ENCODE peak calls at places on chromosomes 1 and 21, in nine cellular contexts. K is Panc1, V is stomach, Y is HCT116, O is GM12891, W is transverse colon, U is GM23338, M is sigmoid colon, E is endothelial cell of umbilical vein. F is an unnamed sample.

GRCh38 chr1:67652800-67653199 is 32.2 kb upstream of the GADD45A start:
- DNase-seq in E (peak; percentile 53), O (no peak), V (no peak), Y (no peak), U (peak; percentile 21), W (no peak), K (no peak), M (no peak), F (no peak)

GRCh38 chr1:92943515-92943873 is 17.8 kb downstream of the DIPK1A start:
- DNase-seq in K (no peak), O (no peak), V (no peak), W (no peak), M (no peak), U (no peak), Y (no peak), E (no peak), F (no peak)

GRCh38 chr1:150259758-150260669 is 2.4 kb downstream of the CA14 start:
- DNase-seq in K (no peak), O (no peak), Y (no peak), M (peak; percentile 63), V (peak; percentile 78), E (peak; percentile 9), W (peak; percentile 66), U (peak; percentile 97), F (no peak)

GRCh38 chr1:24900985-24901781 is 28.9 kb downstream of the RUNX3 start:
- DNase-seq in V (peak; percentile 17), O (no peak), W (peak; percentile 6), K (no peak), U (no peak), Y (no peak), M (no peak), E (no peak), F (no peak)

GRCh38 chr21:39736716-39737115 is 8.3 kb upstream of the IGSF5 start:
- DNase-seq in W (no peak), Y (no peak), K (no peak), U (no peak), E (no peak), M (no peak), V (no peak), O (no peak), F (no peak)

GRCh38 chr1:153789478-153790148 is 14.4 kb downstream of the SLC27A3 start:
- DNase-seq in W (no peak), O (no peak), M (peak; percentile 72), K (no peak), U (peak; percentile 39), V (no peak), Y (no peak), E (no peak), F (no peak)

GRCh38 chr1:6743189-6744101 is 41.8 kb upstream of the CAMTA1 start:
- DNase-seq in W (peak; percentile 14), E (peak; percentile 65), O (no peak), U (peak; percentile 48), M (peak; percentile 78), Y (no peak), K (no peak), V (peak; percentile 58), F (no peak)

GRCh38 chr1:164823486-164824279 is 264.7 kb downstream of the PBX1 start:
- DNase-seq in W (peak; percentile 27), E (no peak), Y (no peak), M (peak; percentile 89), V (no peak), O (no peak), K (no peak), U (no peak), F (no peak)

GRCh38 chr1:96649301-96649700 is 72.3 kb upstream of the PTBP2 start:
- DNase-seq in W (no peak), E (no peak), U (no peak), K (no peak), V (no peak), O (no peak), Y (no peak), M (no peak), F (no peak)

GRCh38 chr1:243409284-243409683 is 153.4 kb downstream of the SDCCAG8 start:
- DNase-seq in Y (no peak), V (no peak), K (no peak), E (peak; percentile 56), W (no peak), M (no peak), U (peak; percentile 47), O (no peak), F (no peak)

GRCh38 chr1:230910755-230911117 is 42.4 kb upstream of the C1orf198 start:
- DNase-seq in Y (no peak), K (no peak), U (no peak), E (no peak), O (no peak), M (no peak), V (no peak), W (no peak), F (no peak)

GRCh38 chr1:214719207-214719606 is 116.2 kb downstream of the CENPF start:
- DNase-seq in E (no peak), V (no peak), O (no peak), U (peak; percentile 24), Y (no peak), W (no peak), M (no peak), K (no peak), F (no peak)
- TF ChIP-seq POLR2AphosphoS5 in E (no peak), V (no peak), O (no peak), U (no peak), Y (no peak), W (no peak), M (no peak), K (no peak), F (no peak)

GRCh38 chr1:117366281-117366981 is 818 bp upstream of the MAN1A2 start:
- DNase-seq in O (peak; percentile 75), U (peak; percentile 74), V (peak; percentile 92), K (no peak), M (peak; percentile 93), E (peak; percentile 79), Y (no peak), W (peak; percentile 92), F (no peak)

GRCh38 chr1:117365350-117366280 is 1.6 kb upstream of the MAN1A2 start:
- DNase-seq in U (no peak), M (no peak), O (no peak), V (no peak), Y (no peak), K (no peak), E (no peak), W (no peak), F (no peak)

GRCh38 chr1:117368116-117369108 is 1.2 kb downstream of the MAN1A2 start:
- DNase-seq in U (no peak), W (no peak), M (no peak), K (no peak), V (no peak), Y (no peak), O (no peak), E (peak; percentile 47), F (no peak)

GRCh38 chr1:117367769-117368059 is 465 bp downstream of the MAN1A2 start:
- DNase-seq in E (no peak), W (no peak), K (no peak), M (no peak), Y (no peak), O (no peak), V (no peak), U (no peak), F (no peak)

DNA sequence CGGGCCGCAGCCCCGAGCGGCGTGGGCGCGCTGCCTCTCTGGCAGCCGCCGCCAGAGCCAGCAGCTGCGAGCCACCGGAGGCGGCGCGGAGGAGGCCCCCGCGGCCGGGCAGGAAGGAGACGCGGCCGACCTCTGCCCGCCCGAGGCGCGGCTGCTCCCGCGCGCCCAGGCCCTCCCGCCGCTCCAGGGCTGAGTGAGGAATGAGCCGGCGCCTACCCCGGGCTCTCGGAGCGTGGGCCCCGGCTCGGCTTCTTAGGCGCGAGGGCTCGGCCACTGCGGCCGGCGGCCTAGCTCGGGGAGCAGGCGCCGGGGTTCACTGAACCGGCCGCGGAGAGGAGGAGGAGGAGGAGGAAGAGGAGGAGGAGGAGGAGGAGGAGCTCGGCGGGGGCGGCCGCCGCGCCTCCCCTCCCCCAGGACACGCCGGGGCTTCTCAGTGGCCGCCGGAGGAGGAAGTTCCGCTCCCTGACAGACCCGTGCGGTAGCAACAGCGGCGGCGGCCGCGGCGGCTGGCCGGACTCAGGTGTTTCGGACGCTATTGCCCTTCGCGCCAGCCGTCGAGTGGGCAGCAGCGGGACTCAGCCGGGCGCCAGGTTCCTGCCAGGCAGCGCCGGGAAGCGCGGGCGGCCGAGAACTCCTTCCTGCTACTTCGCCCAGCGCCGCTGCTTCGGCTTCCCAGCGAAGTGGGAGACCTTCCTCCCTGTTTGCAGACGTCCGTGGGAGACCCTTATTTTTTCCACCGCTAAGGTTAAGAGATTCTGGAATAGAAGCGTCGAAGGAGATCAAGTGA is at the start of gene MAN1A2:
- DNase-seq in V (peak; percentile 93), K (no peak), W (peak; percentile 92), O (peak; percentile 66), Y (peak; percentile 54), M (peak; percentile 95), E (peak; percentile 83), U (peak; percentile 75), F (no peak)
- TF ChIP-seq POLR2AphosphoS5 in V (no peak), K (peak; percentile 44), W (peak; percentile 84), O (no peak), Y (peak; percentile 84), M (peak; percentile 79), E (peak; percentile 85), U (peak; percentile 74), F (peak; percentile 68)

DNA sequence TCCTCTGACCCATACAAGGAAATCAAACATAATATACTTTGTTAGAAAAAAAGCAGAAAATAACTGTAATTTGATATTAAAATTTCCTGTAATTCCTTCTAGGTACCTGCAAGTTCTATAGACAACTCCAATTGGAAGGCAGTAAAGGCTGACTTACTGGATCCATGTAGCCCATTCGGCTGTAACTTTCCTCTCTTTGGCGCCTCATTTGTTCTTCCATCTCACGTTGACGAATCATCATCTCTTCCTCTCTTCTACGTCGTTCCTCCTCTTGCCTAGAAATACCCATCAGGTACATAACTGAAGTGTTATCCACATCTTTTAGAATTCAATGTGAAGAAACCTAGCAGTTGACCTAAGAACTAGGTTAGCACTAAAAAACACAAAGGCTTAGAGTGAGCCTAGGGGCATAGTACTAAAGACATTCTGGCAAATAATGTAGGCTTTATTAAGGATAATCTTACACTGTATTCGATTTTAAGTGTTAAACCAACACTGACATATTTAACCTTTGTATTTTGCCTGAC is 5.1 kb downstream of the SFPQ start:
- DNase-seq in V (no peak), M (no peak), Y (no peak), O (no peak), U (no peak), E (no peak), W (no peak), K (no peak), F (no peak)
- TF ChIP-seq POLR2AphosphoS5 in V (no peak), M (no peak), Y (no peak), O (no peak), U (no peak), E (no peak), W (no peak), K (no peak), F (no peak)

DNA sequence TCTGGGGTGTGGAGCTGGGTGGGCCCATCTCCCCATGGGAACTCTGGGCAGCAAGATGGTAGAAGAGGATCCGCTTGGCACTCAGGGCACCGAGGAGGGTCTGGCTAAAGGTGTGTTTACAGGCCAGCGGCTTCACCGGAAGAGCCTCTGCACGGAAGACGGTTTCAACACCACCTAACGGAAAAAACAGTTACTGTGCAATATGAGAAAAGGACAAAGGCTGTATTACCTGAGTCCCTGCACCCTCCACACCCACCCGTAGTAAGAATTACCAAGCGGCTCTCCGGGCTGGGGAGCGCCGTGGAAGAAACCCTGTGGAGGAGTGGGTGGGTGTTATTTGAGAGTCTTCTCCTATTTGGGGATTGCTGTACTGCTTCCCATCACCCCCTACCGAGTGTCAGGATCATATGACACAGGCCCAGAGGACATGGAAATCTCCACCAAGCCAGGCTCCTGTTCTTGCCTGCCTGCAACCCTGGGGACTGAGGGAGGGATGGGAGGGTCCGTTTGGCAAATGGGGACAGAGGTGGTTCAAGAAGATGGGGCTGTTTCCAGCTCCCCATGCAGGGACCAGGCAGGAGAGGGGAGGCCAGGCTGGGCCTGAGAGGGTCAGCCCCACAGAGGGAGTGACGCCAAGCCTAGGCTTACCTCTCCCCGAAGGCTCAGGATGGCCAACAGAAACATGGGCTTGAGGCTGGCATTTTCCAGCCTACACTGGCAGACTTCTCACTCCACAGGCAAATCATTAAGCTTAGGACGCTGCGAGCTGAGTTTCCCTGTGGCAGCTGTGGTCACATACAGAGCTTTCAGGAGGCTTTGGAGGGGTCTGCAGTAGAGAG is 203.5 kb upstream of the TMEM51 start:
- DNase-seq in K (no peak), M (no peak), W (no peak), Y (no peak), V (no peak), O (no peak), E (no peak), U (no peak), F (no peak)
- TF ChIP-seq POLR2AphosphoS5 in K (no peak), M (no peak), W (no peak), Y (no peak), V (no peak), O (no peak), E (no peak), U (no peak), F (no peak)

F was measured in SK-N-MC.